ENCODE peak calls at places on chromosomes 12 and 14, in ten cellular contexts. One of them, this sample, is unnamed.

GRCh38 chr12:30428098-30428497 is 267.6 kb downstream of the IPO8 start:
- DNase-seq in EL: no peak
- DNase-seq in IMR-90: no peak
- DNase-seq in foreskin keratinocyte: no peak
- DNase-seq in ecto neural progenitor cell: no peak
- DNase-seq in NCI-H2029 treated with DMSO at 0.1 percent for 48 hours: no peak
- DNase-seq in nucleus accumbens: no peak
- DNase-seq in adrenal gland: no peak
- DNase-seq in NCI-H345: no peak
- DNase-seq in HTR-8/SVneo: no peak
- DNase-seq in this sample: no peak

GRCh38 chr12:44507471-44507870 is 368.6 kb downstream of the NELL2 start:
- DNase-seq in EL: no peak
- DNase-seq in IMR-90: no peak
- DNase-seq in foreskin keratinocyte: no peak
- DNase-seq in ecto neural progenitor cell: no peak
- DNase-seq in NCI-H2029 treated with DMSO at 0.1 percent for 48 hours: no peak
- DNase-seq in nucleus accumbens: no peak
- DNase-seq in adrenal gland: no peak
- DNase-seq in NCI-H345: no peak
- DNase-seq in HTR-8/SVneo: no peak
- DNase-seq in this sample: no peak

GRCh38 chr14:61033851-61034250 is 52.8 kb downstream of the SLC38A6 start:
- DNase-seq in EL: peak; percentile 2
- DNase-seq in IMR-90: peak; percentile 58
- DNase-seq in foreskin keratinocyte: no peak
- DNase-seq in ecto neural progenitor cell: no peak
- DNase-seq in NCI-H2029 treated with DMSO at 0.1 percent for 48 hours: no peak
- DNase-seq in nucleus accumbens: no peak
- DNase-seq in adrenal gland: no peak
- DNase-seq in NCI-H345: no peak
- DNase-seq in HTR-8/SVneo: no peak
- DNase-seq in this sample: no peak

GRCh38 chr12:69459477-69459876 is 10.7 kb upstream of the FRS2 start:
- DNase-seq in EL: no peak
- DNase-seq in IMR-90: no peak
- DNase-seq in foreskin keratinocyte: no peak
- DNase-seq in ecto neural progenitor cell: no peak
- DNase-seq in NCI-H2029 treated with DMSO at 0.1 percent for 48 hours: no peak
- DNase-seq in nucleus accumbens: peak; percentile 31
- DNase-seq in adrenal gland: no peak
- DNase-seq in NCI-H345: no peak
- DNase-seq in HTR-8/SVneo: no peak
- DNase-seq in this sample: no peak

GRCh38 chr14:96156804-96157760 is 47.6 kb upstream of the BDKRB2 start:
- DNase-seq in EL: no peak
- DNase-seq in IMR-90: no peak
- DNase-seq in foreskin keratinocyte: no peak
- DNase-seq in ecto neural progenitor cell: peak; percentile 23
- DNase-seq in NCI-H2029 treated with DMSO at 0.1 percent for 48 hours: no peak
- DNase-seq in nucleus accumbens: no peak
- DNase-seq in adrenal gland: no peak
- DNase-seq in NCI-H345: no peak
- DNase-seq in HTR-8/SVneo: no peak
- DNase-seq in this sample: no peak

GRCh38 chr12:113436993-113437728 is 15.0 kb downstream of the SDSL start:
- DNase-seq in EL: no peak
- DNase-seq in IMR-90: no peak
- DNase-seq in foreskin keratinocyte: no peak
- DNase-seq in ecto neural progenitor cell: no peak
- DNase-seq in NCI-H2029 treated with DMSO at 0.1 percent for 48 hours: no peak
- DNase-seq in nucleus accumbens: no peak
- DNase-seq in adrenal gland: no peak
- DNase-seq in NCI-H345: no peak
- DNase-seq in HTR-8/SVneo: no peak
- DNase-seq in this sample: no peak

GRCh38 chr14:52054678-52055077 is 14.2 kb downstream of the NID2 start:
- DNase-seq in EL: no peak
- DNase-seq in IMR-90: no peak
- DNase-seq in foreskin keratinocyte: no peak
- DNase-seq in ecto neural progenitor cell: no peak
- DNase-seq in NCI-H2029 treated with DMSO at 0.1 percent for 48 hours: no peak
- DNase-seq in nucleus accumbens: no peak
- DNase-seq in adrenal gland: no peak
- DNase-seq in NCI-H345: no peak
- DNase-seq in HTR-8/SVneo: no peak
- DNase-seq in this sample: no peak

GRCh38 chr14:72883963-72884362 is 9.9 kb downstream of the DPF3 start:
- DNase-seq in EL: peak; percentile 60
- DNase-seq in IMR-90: peak; percentile 55
- DNase-seq in foreskin keratinocyte: no peak
- DNase-seq in ecto neural progenitor cell: no peak
- DNase-seq in NCI-H2029 treated with DMSO at 0.1 percent for 48 hours: no peak
- DNase-seq in nucleus accumbens: no peak
- DNase-seq in adrenal gland: no peak
- DNase-seq in NCI-H345: no peak
- DNase-seq in HTR-8/SVneo: peak; percentile 67
- DNase-seq in this sample: no peak

GRCh38 chr14:62117010-62117717 is 354.9 kb downstream of the SNAPC1 start:
- DNase-seq in EL: peak; percentile 80
- DNase-seq in IMR-90: peak; percentile 83
- DNase-seq in foreskin keratinocyte: peak; percentile 43
- DNase-seq in ecto neural progenitor cell: peak; percentile 95
- DNase-seq in NCI-H2029 treated with DMSO at 0.1 percent for 48 hours: peak; percentile 34
- DNase-seq in nucleus accumbens: peak; percentile 78
- DNase-seq in adrenal gland: peak; percentile 17
- DNase-seq in NCI-H345: peak; percentile 93
- DNase-seq in HTR-8/SVneo: peak; percentile 96
- DNase-seq in this sample: peak; percentile 97

GRCh38 chr12:114851981-114852380 is 168.0 kb upstream of the TBX3 start:
- DNase-seq in EL: no peak
- DNase-seq in IMR-90: no peak
- DNase-seq in foreskin keratinocyte: no peak
- DNase-seq in ecto neural progenitor cell: no peak
- DNase-seq in NCI-H2029 treated with DMSO at 0.1 percent for 48 hours: no peak
- DNase-seq in nucleus accumbens: no peak
- DNase-seq in adrenal gland: no peak
- DNase-seq in NCI-H345: no peak
- DNase-seq in HTR-8/SVneo: no peak
- DNase-seq in this sample: no peak

GRCh38 chr12:23950011-23950774 is 723 bp upstream of the SOX5 start:
- DNase-seq in EL: no peak
- DNase-seq in IMR-90: peak; percentile 16
- DNase-seq in foreskin keratinocyte: peak; percentile 32
- DNase-seq in ecto neural progenitor cell: peak; percentile 69
- DNase-seq in NCI-H2029 treated with DMSO at 0.1 percent for 48 hours: no peak
- DNase-seq in nucleus accumbens: no peak
- DNase-seq in adrenal gland: no peak
- DNase-seq in NCI-H345: peak; percentile 54
- DNase-seq in HTR-8/SVneo: no peak
- DNase-seq in this sample: peak; percentile 55

GRCh38 chr14:75742867-75743266 is 81.8 kb downstream of the TTLL5 start:
- DNase-seq in EL: no peak
- DNase-seq in IMR-90: no peak
- DNase-seq in foreskin keratinocyte: no peak
- DNase-seq in ecto neural progenitor cell: no peak
- DNase-seq in NCI-H2029 treated with DMSO at 0.1 percent for 48 hours: no peak
- DNase-seq in nucleus accumbens: no peak
- DNase-seq in adrenal gland: no peak
- DNase-seq in NCI-H345: no peak
- DNase-seq in HTR-8/SVneo: no peak
- DNase-seq in this sample: no peak

GRCh38 chr12:6684609-6685008 is 4.6 kb downstream of the ZNF384 start:
- DNase-seq in EL: peak; percentile 47
- DNase-seq in IMR-90: peak; percentile 16
- DNase-seq in foreskin keratinocyte: no peak
- DNase-seq in ecto neural progenitor cell: no peak
- DNase-seq in NCI-H2029 treated with DMSO at 0.1 percent for 48 hours: peak; percentile 58
- DNase-seq in nucleus accumbens: no peak
- DNase-seq in adrenal gland: no peak
- DNase-seq in NCI-H345: peak; percentile 26
- DNase-seq in HTR-8/SVneo: peak; percentile 40
- DNase-seq in this sample: no peak

GRCh38 chr12:13851828-13852227 is 129.6 kb downstream of the GRIN2B start:
- DNase-seq in EL: no peak
- DNase-seq in IMR-90: no peak
- DNase-seq in foreskin keratinocyte: no peak
- DNase-seq in ecto neural progenitor cell: peak; percentile 89
- DNase-seq in NCI-H2029 treated with DMSO at 0.1 percent for 48 hours: no peak
- DNase-seq in nucleus accumbens: peak; percentile 22
- DNase-seq in adrenal gland: no peak
- DNase-seq in NCI-H345: peak; percentile 8
- DNase-seq in HTR-8/SVneo: no peak
- DNase-seq in this sample: no peak

GRCh38 chr14:44657153-44657552 is 150.1 kb upstream of the FSCB start:
- DNase-seq in EL: no peak
- DNase-seq in IMR-90: no peak
- DNase-seq in foreskin keratinocyte: no peak
- DNase-seq in ecto neural progenitor cell: no peak
- DNase-seq in NCI-H2029 treated with DMSO at 0.1 percent for 48 hours: no peak
- DNase-seq in nucleus accumbens: no peak
- DNase-seq in adrenal gland: no peak
- DNase-seq in NCI-H345: no peak
- DNase-seq in HTR-8/SVneo: no peak
- DNase-seq in this sample: no peak

GRCh38 chr12:49059385-49060232 is 985 bp downstream of the KMT2D start:
- DNase-seq in EL: peak; percentile 18
- DNase-seq in IMR-90: no peak
- DNase-seq in foreskin keratinocyte: no peak
- DNase-seq in ecto neural progenitor cell: peak; percentile 69
- DNase-seq in NCI-H2029 treated with DMSO at 0.1 percent for 48 hours: no peak
- DNase-seq in nucleus accumbens: no peak
- DNase-seq in adrenal gland: no peak
- DNase-seq in NCI-H345: no peak
- DNase-seq in HTR-8/SVneo: no peak
- DNase-seq in this sample: no peak

GRCh38 chr14:93691042-93691780 is 97.1 kb downstream of the PRIMA1 start:
- DNase-seq in EL: no peak
- DNase-seq in IMR-90: no peak
- DNase-seq in foreskin keratinocyte: no peak
- DNase-seq in ecto neural progenitor cell: no peak
- DNase-seq in NCI-H2029 treated with DMSO at 0.1 percent for 48 hours: no peak
- DNase-seq in nucleus accumbens: no peak
- DNase-seq in adrenal gland: no peak
- DNase-seq in NCI-H345: no peak
- DNase-seq in HTR-8/SVneo: no peak
- DNase-seq in this sample: no peak

GRCh38 chr12:49883065-49883464 is 20.6 kb downstream of the FAIM2 start:
- DNase-seq in EL: no peak
- DNase-seq in IMR-90: no peak
- DNase-seq in foreskin keratinocyte: no peak
- DNase-seq in ecto neural progenitor cell: peak; percentile 77
- DNase-seq in NCI-H2029 treated with DMSO at 0.1 percent for 48 hours: no peak
- DNase-seq in nucleus accumbens: no peak
- DNase-seq in adrenal gland: no peak
- DNase-seq in NCI-H345: no peak
- DNase-seq in HTR-8/SVneo: no peak
- DNase-seq in this sample: peak; percentile 63

GRCh38 chr12:119683413-119683812 is 15.5 kb downstream of the PRKAB1 start:
- DNase-seq in EL: peak; percentile 70
- DNase-seq in IMR-90: peak; percentile 63
- DNase-seq in foreskin keratinocyte: no peak
- DNase-seq in ecto neural progenitor cell: no peak
- DNase-seq in NCI-H2029 treated with DMSO at 0.1 percent for 48 hours: no peak
- DNase-seq in nucleus accumbens: no peak
- DNase-seq in adrenal gland: no peak
- DNase-seq in NCI-H345: no peak
- DNase-seq in HTR-8/SVneo: no peak
- DNase-seq in this sample: no peak

GRCh38 chr12:104376650-104377506 is 73.3 kb downstream of the EID3 start:
- DNase-seq in EL: peak; percentile 51
- DNase-seq in IMR-90: peak; percentile 28
- DNase-seq in foreskin keratinocyte: peak; percentile 33
- DNase-seq in ecto neural progenitor cell: no peak
- DNase-seq in NCI-H2029 treated with DMSO at 0.1 percent for 48 hours: no peak
- DNase-seq in nucleus accumbens: no peak
- DNase-seq in adrenal gland: no peak
- DNase-seq in NCI-H345: no peak
- DNase-seq in HTR-8/SVneo: no peak
- DNase-seq in this sample: peak; percentile 57

GRCh38 chr14:55583942-55584468 is 4.0 kb downstream of the KTN1 start:
- DNase-seq in EL: no peak
- DNase-seq in IMR-90: peak; percentile 37
- DNase-seq in foreskin keratinocyte: no peak
- DNase-seq in ecto neural progenitor cell: no peak
- DNase-seq in NCI-H2029 treated with DMSO at 0.1 percent for 48 hours: peak; percentile 42
- DNase-seq in nucleus accumbens: no peak
- DNase-seq in adrenal gland: no peak
- DNase-seq in NCI-H345: no peak
- DNase-seq in HTR-8/SVneo: no peak
- DNase-seq in this sample: no peak

GRCh38 chr12:114152890-114153289 is 186.8 kb upstream of the RBM19 start:
- DNase-seq in EL: no peak
- DNase-seq in IMR-90: no peak
- DNase-seq in foreskin keratinocyte: no peak
- DNase-seq in ecto neural progenitor cell: no peak
- DNase-seq in NCI-H2029 treated with DMSO at 0.1 percent for 48 hours: no peak
- DNase-seq in nucleus accumbens: no peak
- DNase-seq in adrenal gland: no peak
- DNase-seq in NCI-H345: no peak
- DNase-seq in HTR-8/SVneo: no peak
- DNase-seq in this sample: no peak

GRCh38 chr14:68987653-68988036 is 8.5 kb upstream of the ACTN1 start:
- DNase-seq in EL: peak; percentile 15
- DNase-seq in IMR-90: no peak
- DNase-seq in foreskin keratinocyte: no peak
- DNase-seq in ecto neural progenitor cell: no peak
- DNase-seq in NCI-H2029 treated with DMSO at 0.1 percent for 48 hours: no peak
- DNase-seq in nucleus accumbens: no peak
- DNase-seq in adrenal gland: no peak
- DNase-seq in NCI-H345: no peak
- DNase-seq in HTR-8/SVneo: peak; percentile 70
- DNase-seq in this sample: no peak

GRCh38 chr12:16603916-16604575 is 1.9 kb downstream of the LMO3 start:
- DNase-seq in EL: no peak
- DNase-seq in IMR-90: no peak
- DNase-seq in foreskin keratinocyte: no peak
- DNase-seq in ecto neural progenitor cell: peak; percentile 74
- DNase-seq in NCI-H2029 treated with DMSO at 0.1 percent for 48 hours: peak; percentile 20
- DNase-seq in nucleus accumbens: no peak
- DNase-seq in adrenal gland: no peak
- DNase-seq in NCI-H345: peak; percentile 69
- DNase-seq in HTR-8/SVneo: no peak
- DNase-seq in this sample: no peak

GRCh38 chr12:121590476-121591143 is 9.8 kb upstream of the KDM2B start:
- DNase-seq in EL: peak; percentile 72
- DNase-seq in IMR-90: peak; percentile 69
- DNase-seq in foreskin keratinocyte: peak; percentile 50
- DNase-seq in ecto neural progenitor cell: no peak
- DNase-seq in NCI-H2029 treated with DMSO at 0.1 percent for 48 hours: no peak
- DNase-seq in nucleus accumbens: no peak
- DNase-seq in adrenal gland: peak; percentile 49
- DNase-seq in NCI-H345: no peak
- DNase-seq in HTR-8/SVneo: no peak
- DNase-seq in this sample: no peak

GRCh38 chr12:13173537-13173936 is 23.0 kb upstream of the EMP1 start:
- DNase-seq in EL: peak; percentile 92
- DNase-seq in IMR-90: peak; percentile 97
- DNase-seq in foreskin keratinocyte: peak; percentile 99
- DNase-seq in ecto neural progenitor cell: no peak
- DNase-seq in NCI-H2029 treated with DMSO at 0.1 percent for 48 hours: no peak
- DNase-seq in nucleus accumbens: no peak
- DNase-seq in adrenal gland: peak; percentile 43
- DNase-seq in NCI-H345: no peak
- DNase-seq in HTR-8/SVneo: no peak
- DNase-seq in this sample: no peak

GRCh38 chr12:31316964-31317363 is 9.0 kb downstream of the SINHCAF start:
- DNase-seq in EL: no peak
- DNase-seq in IMR-90: no peak
- DNase-seq in foreskin keratinocyte: no peak
- DNase-seq in ecto neural progenitor cell: no peak
- DNase-seq in NCI-H2029 treated with DMSO at 0.1 percent for 48 hours: no peak
- DNase-seq in nucleus accumbens: no peak
- DNase-seq in adrenal gland: no peak
- DNase-seq in NCI-H345: no peak
- DNase-seq in HTR-8/SVneo: no peak
- DNase-seq in this sample: no peak

GRCh38 chr14:105636935-105637334 is 110.6 kb downstream of the TMEM121 start:
- DNase-seq in EL: no peak
- DNase-seq in IMR-90: no peak
- DNase-seq in foreskin keratinocyte: no peak
- DNase-seq in ecto neural progenitor cell: no peak
- DNase-seq in NCI-H2029 treated with DMSO at 0.1 percent for 48 hours: no peak
- DNase-seq in nucleus accumbens: no peak
- DNase-seq in adrenal gland: no peak
- DNase-seq in NCI-H345: no peak
- DNase-seq in HTR-8/SVneo: no peak
- DNase-seq in this sample: no peak